ENCODE peak calls at places on chromosome 7, in eight cellular contexts. G, P, T, O, B, C, M and J are unnamed samples.

GRCh38 chr7:114929570-114929969 is 7.7 kb downstream of the MDFIC start:
- DNase-seq in T (no peak), P (no peak), O (no peak), M (no peak), G (no peak), C (no peak), B (no peak), J (no peak)

GRCh38 chr7:131836733-131837132 is 280.3 kb upstream of the PODXL start:
- DNase-seq in C (no peak), O (no peak), T (no peak), P (peak), M (no peak), G (no peak), B (no peak), J (no peak)

GRCh38 chr7:65444899-65445823 is 71.5 kb downstream of the ZNF92 start:
- DNase-seq in G (no peak), O (peak), P (no peak), C (no peak), T (no peak), M (no peak), B (no peak), J (no peak)

GRCh38 chr7:40356312-40356711 is 221.5 kb downstream of the SUGCT start:
- DNase-seq in G (peak), M (peak), T (no peak), B (no peak), O (no peak), C (no peak), P (no peak), J (no peak)

GRCh38 chr7:43629857-43630256 is 46.9 kb downstream of the STK17A start:
- DNase-seq in T (no peak), B (no peak), M (no peak), C (no peak), G (no peak), O (no peak), P (no peak), J (no peak)

GRCh38 chr7:28956608-28957063 is 1.5 kb downstream of the TRIL start:
- DNase-seq in O (peak), C (no peak), M (peak), B (no peak), P (no peak), G (peak), T (peak), J (peak)

GRCh38 chr7:77935652-77936348 is 137.2 kb downstream of the PHTF2 start:
- DNase-seq in C (no peak), B (no peak), T (no peak), O (no peak), M (peak), P (peak), G (peak), J (no peak)

GRCh38 chr7:2814682-2815522 is 29.2 kb downstream of the GNA12 start:
- DNase-seq in G (no peak), T (no peak), O (no peak), M (peak), B (no peak), P (no peak), C (no peak), J (no peak)

GRCh38 chr7:135741905-135742304 is 6.7 kb downstream of the FAM180A start:
- DNase-seq in O (no peak), T (no peak), C (no peak), M (no peak), P (no peak), B (no peak), G (no peak), J (no peak)

GRCh38 chr7:76182225-76182965 is 19.3 kb upstream of the SRRM3 start:
- DNase-seq in M (no peak), C (no peak), T (no peak), G (no peak), P (no peak), B (no peak), O (no peak), J (no peak)

GRCh38 chr7:90224204-90224603 is 12.7 kb downstream of the STEAP2 start:
- DNase-seq in M (no peak), G (no peak), T (no peak), P (no peak), O (no peak), C (no peak), B (no peak), J (no peak)

GRCh38 chr7:20722941-20723340 is 63.7 kb downstream of the SP8 start:
- DNase-seq in C (no peak), M (no peak), O (no peak), P (no peak), G (no peak), T (no peak), B (no peak), J (no peak)

GRCh38 chr7:94250124-94250523 is 144.6 kb upstream of the COL1A2 start:
- DNase-seq in P (no peak), M (peak), G (no peak), B (no peak), T (no peak), O (no peak), C (no peak), J (no peak)

GRCh38 chr7:84589012-84589411 is 394.4 kb upstream of the SEMA3A start:
- DNase-seq in O (no peak), M (no peak), P (no peak), C (no peak), T (no peak), G (no peak), B (no peak), J (no peak)

GRCh38 chr7:155213385-155213784 is 84.3 kb upstream of the INSIG1 start:
- DNase-seq in B (peak), G (peak), M (peak), O (no peak), C (no peak), P (no peak), T (no peak), J (no peak)

GRCh38 chr7:138854115-138854645 is 56.2 kb upstream of the ATP6V0A4 start:
- DNase-seq in C (no peak), P (no peak), T (no peak), O (no peak), B (no peak), G (no peak), M (no peak), J (no peak)

GRCh38 chr7:101882595-101883564 is 65.5 kb downstream of the CUX1 start:
- DNase-seq in P (no peak), C (no peak), M (peak), G (peak), O (peak), B (peak), T (peak), J (peak)

GRCh38 chr7:105643857-105644256 is 62.6 kb upstream of the EFCAB10 start:
- DNase-seq in C (no peak), O (no peak), B (no peak), M (no peak), P (no peak), G (no peak), T (no peak), J (no peak)

GRCh38 chr7:2930310-2931033 is 86.4 kb upstream of the GNA12 start:
- DNase-seq in M (no peak), P (no peak), C (no peak), T (peak), B (no peak), G (no peak), O (no peak), J (no peak)

GRCh38 chr7:131999193-131999592 is 442.8 kb upstream of the PODXL start:
- DNase-seq in T (no peak), M (no peak), P (no peak), C (no peak), G (no peak), B (no peak), O (no peak), J (no peak)

GRCh38 chr7:95916573-95917371 is 144.4 kb downstream of the DYNC1I1 start:
- DNase-seq in C (peak), G (peak), B (no peak), T (peak), O (peak), M (peak), P (peak), J (peak)

GRCh38 chr7:67206452-67206851 is 209.8 kb downstream of the TYW1 start:
- DNase-seq in T (no peak), B (no peak), G (no peak), O (no peak), C (no peak), M (no peak), P (no peak), J (no peak)